ENCODE peak calls at places on chromosomes 16 and 17, in ten cellular contexts. J, Q, R, K, Y, N, D, M, F and Z are unnamed samples.

GRCh38 chr17:1580979-1581676 is 18.5 kb upstream of the PITPNA start:
- DNase-seq in J (no peak), Q (no peak), R (no peak), K (no peak), Y (peak), N (no peak), D (no peak), M (no peak), F (no peak), Z (no peak)

GRCh38 chr17:30476726-30477082 is 504 bp upstream of the GOSR1 start:
- DNase-seq in J (no peak), Q (no peak), R (no peak), K (peak), Y (peak), N (no peak), D (peak), M (no peak), F (no peak), Z (no peak)

GRCh38 chr17:50192116-50192872 is 9.1 kb downstream of the COL1A1 start:
- DNase-seq in J (no peak), Q (no peak), R (no peak), K (no peak), Y (no peak), N (no peak), D (no peak), M (no peak), F (no peak), Z (no peak)

GRCh38 chr16:21281698-21282389 is 3.8 kb upstream of the CRYM start:
- DNase-seq in J (no peak), Q (no peak), R (no peak), K (no peak), Y (no peak), N (no peak), D (no peak), M (no peak), F (no peak), Z (no peak)

GRCh38 chr17:81821603-81822311 is 11.3 kb downstream of the MCRIP1 start:
- DNase-seq in J (peak), Q (peak), R (peak), K (peak), Y (peak), N (peak), D (peak), M (peak), F (no peak), Z (no peak)

GRCh38 chr17:61284174-61284573 is 115.5 kb upstream of the TBX2 start:
- DNase-seq in J (no peak), Q (peak), R (no peak), K (no peak), Y (no peak), N (no peak), D (peak), M (no peak), F (no peak), Z (no peak)

GRCh38 chr17:5832886-5833285 is 237.3 kb upstream of the WSCD1 start:
- DNase-seq in J (no peak), Q (peak), R (no peak), K (no peak), Y (no peak), N (no peak), D (peak), M (no peak), F (no peak), Z (peak)

GRCh38 chr16:4266372-4266771 is 6.5 kb downstream of the TFAP4 start:
- DNase-seq in J (no peak), Q (no peak), R (no peak), K (no peak), Y (no peak), N (no peak), D (peak), M (peak), F (no peak), Z (no peak)

GRCh38 chr17:67157732-67158639 is 87.0 kb downstream of the HELZ start:
- DNase-seq in J (no peak), Q (no peak), R (no peak), K (no peak), Y (peak), N (no peak), D (peak), M (peak), F (no peak), Z (no peak)

GRCh38 chr17:15263206-15263579 is 1.9 kb downstream of the PMP22 start:
- DNase-seq in J (peak), Q (peak), R (peak), K (peak), Y (peak), N (peak), D (peak), M (peak), F (no peak), Z (peak)

GRCh38 chr16:28219283-28219682 is 7.5 kb upstream of the XPO6 start:
- DNase-seq in J (no peak), Q (no peak), R (no peak), K (no peak), Y (no peak), N (no peak), D (no peak), M (no peak), F (no peak), Z (no peak)

GRCh38 chr17:11737290-11737679 is 139.0 kb downstream of the DNAH9 start:
- DNase-seq in J (no peak), Q (no peak), R (no peak), K (no peak), Y (no peak), N (no peak), D (no peak), M (no peak), F (no peak), Z (no peak)

GRCh38 chr17:7835818-7836595 is 2.0 kb downstream of the KDM6B start:
- DNase-seq in J (no peak), Q (peak), R (no peak), K (peak), Y (peak), N (peak), D (peak), M (peak), F (no peak), Z (no peak)

GRCh38 chr16:51636913-51637743 is 486.1 kb upstream of the SALL1 start:
- DNase-seq in J (no peak), Q (peak), R (no peak), K (no peak), Y (no peak), N (no peak), D (no peak), M (no peak), F (no peak), Z (peak)

GRCh38 chr16:75541236-75541635 is 5.3 kb upstream of the CHST5 start:
- DNase-seq in J (no peak), Q (no peak), R (no peak), K (no peak), Y (peak), N (no peak), D (no peak), M (no peak), F (no peak), Z (no peak)

GRCh38 chr17:5537251-5537650 is 47.1 kb downstream of the NLRP1 start:
- DNase-seq in J (no peak), Q (no peak), R (no peak), K (no peak), Y (no peak), N (no peak), D (peak), M (no peak), F (no peak), Z (no peak)

GRCh38 chr16:77660311-77660710 is 62.0 kb upstream of the NUDT7 start:
- DNase-seq in J (no peak), Q (peak), R (no peak), K (peak), Y (peak), N (no peak), D (peak), M (no peak), F (no peak), Z (peak)

GRCh38 chr16:14095883-14096551 is 24.9 kb downstream of the MRTFB start:
- DNase-seq in J (no peak), Q (peak), R (no peak), K (peak), Y (no peak), N (no peak), D (no peak), M (no peak), F (no peak), Z (no peak)

GRCh38 chr17:38704645-38705522 is at the start of gene MLLT6:
- DNase-seq in J (no peak), Q (peak), R (peak), K (peak), Y (peak), N (peak), D (peak), M (peak), F (peak), Z (peak)

GRCh38 chr17:59355695-59356323 is 24.4 kb downstream of the YPEL2 start:
- DNase-seq in J (no peak), Q (no peak), R (no peak), K (no peak), Y (no peak), N (no peak), D (no peak), M (no peak), F (no peak), Z (no peak)

GRCh38 chr17:81359218-81359617 is 36.0 kb upstream of the BAHCC1 start:
- DNase-seq in J (no peak), Q (no peak), R (no peak), K (no peak), Y (no peak), N (no peak), D (no peak), M (no peak), F (no peak), Z (no peak)

GRCh38 chr17:8391711-8392110 is 5.9 kb downstream of the RNF222 start:
- DNase-seq in J (no peak), Q (peak), R (no peak), K (no peak), Y (no peak), N (peak), D (no peak), M (no peak), F (no peak), Z (no peak)

GRCh38 chr17:80725532-80725931 is 180.9 kb downstream of the RPTOR start:
- DNase-seq in J (no peak), Q (no peak), R (no peak), K (no peak), Y (no peak), N (no peak), D (no peak), M (peak), F (no peak), Z (no peak)

DNA sequence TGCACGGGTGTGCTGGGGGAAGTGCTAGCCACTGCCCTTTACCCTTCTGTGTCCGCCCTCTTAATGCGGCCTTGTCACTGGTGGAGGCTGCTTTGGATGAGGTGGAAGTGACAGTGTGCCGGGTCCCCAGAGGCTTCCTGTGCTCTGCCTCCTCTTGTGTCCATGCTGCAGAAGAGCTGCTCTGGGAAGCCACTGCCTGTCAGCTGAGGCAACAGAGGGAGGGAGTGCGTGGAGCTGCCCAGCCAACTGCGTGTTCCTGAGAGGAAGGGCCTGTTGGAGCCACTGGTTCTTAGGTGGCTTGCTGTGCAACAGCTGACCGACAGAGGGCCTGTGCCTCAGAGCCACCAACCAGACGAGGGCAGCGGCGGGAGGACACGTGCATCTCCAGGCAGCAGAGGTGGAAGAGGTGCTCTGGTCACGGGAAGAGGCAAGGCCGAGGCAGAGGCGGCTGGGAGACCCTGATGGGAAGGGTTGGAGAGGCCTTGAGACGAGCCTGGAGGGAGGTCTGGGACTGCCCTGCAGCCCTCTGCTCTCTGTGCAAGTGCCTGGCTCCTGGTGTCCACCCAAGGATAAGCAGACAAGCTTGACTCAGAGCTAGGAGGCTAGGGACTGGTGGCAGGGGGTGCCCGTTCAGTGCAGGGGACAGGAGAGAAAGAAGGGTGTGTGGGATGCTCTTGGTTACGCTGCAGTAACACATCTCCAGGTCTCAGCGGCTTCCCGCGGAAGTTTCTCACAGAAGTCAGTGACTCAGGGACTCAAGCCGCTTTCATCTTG is 25.4 kb downstream of the B9D1 start:
- DNase-seq in J (no peak), Q (no peak), R (no peak), K (no peak), Y (no peak), N (peak), D (no peak), M (no peak), F (no peak), Z (no peak)
- TF ChIP-seq CTCF in J (no peak), Q (no peak), R (no peak), K (no peak), Y (no peak), N (peak), D (no peak), M (no peak), F (no peak), Z (no peak)

DNA sequence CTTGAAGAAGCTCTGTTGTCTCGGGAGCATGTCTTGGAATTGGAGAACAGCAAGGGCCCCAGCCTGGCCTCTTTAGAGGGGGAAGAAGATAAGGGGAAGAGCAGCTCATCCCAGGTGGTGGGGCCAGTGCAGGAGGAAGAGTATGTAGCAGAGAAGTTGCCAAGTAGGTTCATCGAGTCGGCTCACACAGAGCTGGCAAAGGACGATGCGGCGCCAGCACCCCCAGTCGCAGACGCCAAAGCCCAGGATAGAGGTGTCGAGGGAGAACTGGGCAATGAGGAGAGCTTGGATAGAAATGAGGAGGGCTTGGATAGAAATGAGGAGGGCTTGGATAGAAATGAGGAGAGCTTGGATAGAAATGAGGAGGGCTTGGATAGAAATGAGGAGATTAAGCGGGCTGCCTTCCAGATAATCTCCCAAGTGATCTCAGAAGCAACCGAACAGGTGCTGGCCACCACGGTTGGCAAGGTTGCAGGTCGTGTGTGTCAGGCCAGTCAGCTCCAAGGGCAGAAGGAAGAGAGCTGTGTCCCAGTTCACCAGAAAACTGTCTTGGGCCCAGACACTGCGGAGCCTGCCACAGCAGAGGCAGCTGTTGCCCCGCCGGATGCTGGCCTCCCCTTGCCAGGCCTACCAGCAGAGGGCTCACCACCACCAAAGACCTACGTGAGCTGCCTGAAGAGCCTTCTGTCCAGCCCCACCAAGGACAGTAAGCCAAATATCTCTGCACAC is 21.2 kb downstream of the AKAP1 start:
- DNase-seq in J (no peak), Q (no peak), R (no peak), K (peak), Y (peak), N (no peak), D (no peak), M (peak), F (no peak), Z (no peak)
- TF ChIP-seq CTCF in J (no peak), Q (peak), R (no peak), K (no peak), Y (peak), N (no peak), D (peak), M (peak), F (no peak), Z (no peak)

DNA sequence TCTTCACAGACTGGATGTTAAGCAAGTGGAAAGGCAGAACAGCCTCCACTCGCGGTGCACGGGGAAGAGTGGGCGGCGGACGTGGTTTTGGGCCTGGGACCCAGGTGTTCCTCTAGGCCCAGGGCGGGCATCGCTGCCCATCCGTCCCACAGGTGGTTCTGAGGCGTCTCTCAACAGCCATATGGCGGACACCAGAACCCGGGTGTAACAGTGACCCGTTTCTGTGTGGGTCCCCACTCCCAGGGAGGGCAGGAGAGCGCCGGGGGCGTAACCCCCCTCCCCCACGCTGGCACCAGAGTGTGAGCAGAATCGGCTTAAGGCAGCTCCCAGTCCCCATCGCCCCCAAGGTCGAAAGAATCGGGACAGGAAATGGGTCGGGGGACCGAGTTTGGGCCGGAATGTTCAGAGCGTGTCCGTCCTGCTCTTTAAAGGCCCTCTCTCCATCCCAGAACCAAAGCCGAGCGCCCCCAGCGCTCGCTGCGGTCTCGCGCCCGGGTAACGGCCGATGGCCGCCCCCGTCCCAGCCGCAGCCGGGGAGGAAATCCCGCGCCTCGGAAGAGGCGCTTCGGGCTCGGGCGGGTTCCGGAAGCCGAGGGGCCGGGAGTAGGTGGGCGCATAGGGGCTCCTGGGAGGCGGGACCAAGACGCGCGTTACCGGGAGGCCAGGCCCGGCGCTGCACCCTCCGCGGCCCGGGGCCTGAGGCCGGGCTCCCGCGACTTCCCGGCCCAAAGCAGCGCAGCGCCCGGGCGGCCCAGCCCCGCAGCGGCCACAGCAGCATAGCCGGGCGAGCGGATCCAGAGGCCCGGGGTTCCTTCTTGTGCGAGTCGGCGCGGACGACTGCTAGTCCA is at the start of gene TK2:
- DNase-seq in J (no peak), Q (peak), R (peak), K (peak), Y (peak), N (peak), D (peak), M (peak), F (peak), Z (no peak)
- TF ChIP-seq CTCF in J (no peak), Q (peak), R (peak), K (no peak), Y (no peak), N (no peak), D (peak), M (no peak), F (no peak), Z (no peak)

GRCh38 chr17:34616148-34616547 is 36.8 kb downstream of the TMEM132E start:
- DNase-seq in J (no peak), Q (no peak), R (no peak), K (no peak), Y (no peak), N (no peak), D (no peak), M (peak), F (no peak), Z (no peak)

GRCh38 chr17:34614698-34615097 is 35.3 kb downstream of the TMEM132E start:
- DNase-seq in J (no peak), Q (no peak), R (no peak), K (no peak), Y (no peak), N (no peak), D (no peak), M (peak), F (no peak), Z (no peak)

GRCh38 chr17:34617398-34617797 is 38.0 kb downstream of the TMEM132E start:
- DNase-seq in J (no peak), Q (no peak), R (no peak), K (no peak), Y (no peak), N (no peak), D (no peak), M (no peak), F (no peak), Z (no peak)

GRCh38 chr17:34613064-34614019 is 34.0 kb downstream of the TMEM132E start:
- DNase-seq in J (no peak), Q (no peak), R (no peak), K (no peak), Y (peak), N (no peak), D (no peak), M (peak), F (no peak), Z (no peak)

GRCh38 chr17:34615326-34615725 is 35.9 kb downstream of the TMEM132E start:
- DNase-seq in J (no peak), Q (no peak), R (no peak), K (no peak), Y (no peak), N (no peak), D (no peak), M (no peak), F (no peak), Z (no peak)
- TF ChIP-seq CTCF in J (no peak), Q (no peak), R (no peak), K (no peak), Y (no peak), N (no peak), D (no peak), M (no peak), F (no peak), Z (no peak)

DNA sequence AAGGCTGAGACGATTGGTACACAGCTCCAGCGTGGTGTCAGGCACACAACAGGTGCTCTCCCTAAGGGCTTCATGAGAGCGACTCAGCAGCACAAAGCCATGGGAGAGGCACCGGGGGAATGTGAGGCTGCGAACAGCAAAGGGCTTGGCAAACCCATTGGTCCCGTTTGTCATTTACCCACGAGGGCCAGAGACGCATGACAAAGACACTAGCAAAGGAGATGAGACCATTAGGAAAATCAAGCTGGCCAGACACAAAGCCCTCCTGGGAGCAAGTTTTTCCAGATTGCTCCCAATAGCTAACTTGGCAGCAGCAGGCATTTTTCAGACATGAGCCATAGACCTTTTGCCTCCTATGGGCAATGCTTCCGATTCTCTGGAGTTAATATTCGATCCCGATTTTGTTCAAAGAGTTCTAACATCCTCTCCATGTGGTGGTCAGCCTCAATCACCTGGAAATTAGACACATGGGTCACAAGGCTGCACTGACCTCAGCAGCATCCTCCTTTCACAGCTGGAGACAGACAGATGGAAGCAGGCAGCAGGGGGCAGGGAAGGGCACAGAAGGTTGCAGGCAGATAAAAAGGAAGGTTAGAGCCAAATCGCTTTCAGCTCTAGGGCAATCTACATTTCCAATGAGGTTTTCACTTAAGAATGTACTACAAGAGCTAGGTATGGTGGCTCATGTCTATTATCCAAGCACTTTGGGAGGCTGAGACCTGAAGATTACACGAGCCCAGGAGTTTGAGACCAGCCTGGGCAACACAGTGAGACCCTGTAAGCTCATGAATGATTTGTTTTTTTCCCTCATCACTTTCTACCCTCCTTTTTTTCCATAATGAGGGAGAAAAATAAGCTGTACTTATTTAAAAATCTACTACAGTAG is 38.1 kb downstream of the TK2 start:
- DNase-seq in J (no peak), Q (peak), R (no peak), K (peak), Y (no peak), N (peak), D (peak), M (peak), F (no peak), Z (no peak)
- TF ChIP-seq CTCF in J (no peak), Q (peak), R (no peak), K (no peak), Y (no peak), N (no peak), D (no peak), M (peak), F (no peak), Z (no peak)

GRCh38 chr16:64841482-64841881 is 280.4 kb downstream of the CDH11 start:
- DNase-seq in J (no peak), Q (no peak), R (no peak), K (no peak), Y (no peak), N (no peak), D (no peak), M (no peak), F (no peak), Z (no peak)
- TF ChIP-seq CTCF in J (no peak), Q (no peak), R (no peak), K (no peak), Y (no peak), N (no peak), D (no peak), M (no peak), F (no peak), Z (no peak)

GRCh38 chr16:88534731-88535141 is 35.5 kb upstream of the ZC3H18 start:
- DNase-seq in J (no peak), Q (no peak), R (no peak), K (no peak), Y (peak), N (peak), D (peak), M (peak), F (no peak), Z (no peak)
- TF ChIP-seq CTCF in J (no peak), Q (no peak), R (peak), K (no peak), Y (no peak), N (no peak), D (no peak), M (no peak), F (no peak), Z (peak)